ENCODE peak calls at places on chromosomes 1 and 21, in five cellular contexts. S, T, V, G and U are unnamed samples. For H3K4me1, the result is how much of the 10 kb centered on the place peaks cover.

GRCh38 chr1:207702317-207702716 is 49.5 kb upstream of the CD46 start:
- DNase-seq in S (no peak), G (no peak), V (no peak), T (no peak), U (no peak)

GRCh38 chr1:230090194-230090711 is 23.2 kb downstream of the GALNT2 start:
- DNase-seq in G (no peak), T (peak), S (no peak), V (no peak), U (no peak)

GRCh38 chr1:36350659-36351171 is 27.3 kb upstream of the EVA1B start:
- DNase-seq in S (no peak), V (no peak), G (no peak), T (no peak), U (no peak)

GRCh38 chr1:187844313-187844712 is 1015.6 kb downstream of the PLA2G4A start:
- DNase-seq in S (no peak), T (no peak), G (no peak), V (no peak), U (no peak)

GRCh38 chr1:212666116-212666775 is 33.4 kb downstream of the BATF3 start:
- DNase-seq in G (peak), V (no peak), T (no peak), S (no peak), U (no peak)

GRCh38 chr1:108830119-108831008 is 26.5 kb downstream of the AKNAD1 start:
- DNase-seq in V (peak), S (no peak), G (no peak), T (peak), U (peak)

GRCh38 chr1:88180449-88181108 is 503.5 kb upstream of the PKN2 start:
- DNase-seq in S (peak), V (peak), G (peak), T (peak), U (peak)

GRCh38 chr1:39898648-39899603 is 2.8 kb downstream of the MYCL start:
- DNase-seq in V (peak), G (peak), S (no peak), T (peak), U (peak)

GRCh38 chr1:41245659-41246058 is 3.6 kb upstream of the SCMH1 start:
- DNase-seq in G (no peak), T (no peak), S (no peak), V (no peak), U (no peak)

GRCh38 chr1:27656157-27656893 is 15.7 kb downstream of the IFI6 start:
- DNase-seq in G (peak), V (no peak), T (no peak), S (no peak), U (peak)

GRCh38 chr1:54982739-54983138 is 2.3 kb downstream of the TMEM61 start:
- DNase-seq in V (no peak), G (no peak), T (peak), S (no peak), U (no peak)

GRCh38 chr1:196678510-196678884 is 26.7 kb downstream of the CFH start:
- DNase-seq in S (no peak), G (no peak), T (no peak), V (no peak), U (no peak)

GRCh38 chr1:81549588-81550127 is 251.1 kb upstream of the ADGRL2 start:
- DNase-seq in T (peak), S (peak), G (no peak), V (no peak), U (peak)

GRCh38 chr1:216562383-216562782 is 139.1 kb upstream of the USH2A start:
- DNase-seq in G (no peak), S (no peak), T (no peak), V (no peak), U (peak)

GRCh38 chr1:23913212-23913880 is at the start of gene CNR2:
- DNase-seq in G (no peak), S (no peak), V (no peak), T (no peak), U (no peak)

GRCh38 chr1:16156848-16157495 is 1.1 kb upstream of the EPHA2 start:
- DNase-seq in S (no peak), T (peak), G (no peak), V (no peak), U (no peak)

GRCh38 chr21:23861908-23862504 is 1745.3 kb downstream of the MRPL39 start:
- DNase-seq in G (no peak), T (no peak), V (no peak), S (no peak), U (no peak)

GRCh38 chr1:44713321-44713781 is 17.6 kb downstream of the RNU5D-1 start:
- DNase-seq in T (no peak), G (no peak), V (no peak), S (no peak), U (no peak)

GRCh38 chr1:31753623-31754349 is 10.4 kb downstream of the ADGRB2 start:
- DNase-seq in T (no peak), S (no peak), V (no peak), G (no peak), U (no peak)

GRCh38 chr1:42379794-42380616 is 587 bp upstream of the RIMKLA start:
- DNase-seq in S (no peak), T (peak), G (peak), V (peak), U (peak)

GRCh38 chr21:28516996-28517592 is 475.6 kb downstream of the LTN1 start:
- DNase-seq in T (peak), S (peak), V (no peak), G (peak), U (peak)

GRCh38 chr1:182679684-182680083 is 4.7 kb downstream of the RGS8 start:
- DNase-seq in V (no peak), T (no peak), G (no peak), S (no peak), U (no peak)

GRCh38 chr1:177943999-177944672 is 25.7 kb downstream of the SEC16B start:
- DNase-seq in T (no peak), S (no peak), V (no peak), G (no peak), U (no peak)

GRCh38 chr1:228340686-228341449 is 65.8 kb downstream of the TRIM11 start:
- DNase-seq in S (no peak), G (peak), V (peak), T (no peak), U (peak)

GRCh38 chr1:245715970-245716369 is 561.2 kb downstream of the KIF26B start:
- DNase-seq in V (no peak), G (no peak), S (no peak), T (peak), U (no peak)

GRCh38 chr1:244435562-244436205 is 16.0 kb downstream of the ADSS2 start:
- DNase-seq in S (no peak), G (no peak), V (no peak), T (peak), U (no peak)

GRCh38 chr1:36513676-36514473 is 31.2 kb upstream of the CSF3R start:
- DNase-seq in V (peak), T (no peak), G (no peak), S (no peak), U (peak)

GRCh38 chr1:160346953-160347352 is 3.8 kb downstream of the NCSTN start:
- DNase-seq in V (no peak), T (no peak), S (peak), G (no peak), U (no peak)

GRCh38 chr1:41382531-41383090 is 21.4 kb downstream of the FOXO6 start:
- DNase-seq in V (no peak), S (no peak), G (no peak), T (no peak), U (peak)

GRCh38 chr1:155499953-155500621 is 62.5 kb downstream of the ASH1L start:
- DNase-seq in G (no peak), T (no peak), S (peak), V (no peak), U (peak)

GRCh38 chr1:38745476-38746410 is 113.8 kb downstream of the RRAGC start:
- DNase-seq in S (no peak), G (no peak), T (no peak), V (peak), U (no peak)

GRCh38 chr1:236854602-236854978 is 59.5 kb downstream of the MTR start:
- DNase-seq in V (no peak), G (no peak), S (no peak), T (no peak), U (no peak)

DNA sequence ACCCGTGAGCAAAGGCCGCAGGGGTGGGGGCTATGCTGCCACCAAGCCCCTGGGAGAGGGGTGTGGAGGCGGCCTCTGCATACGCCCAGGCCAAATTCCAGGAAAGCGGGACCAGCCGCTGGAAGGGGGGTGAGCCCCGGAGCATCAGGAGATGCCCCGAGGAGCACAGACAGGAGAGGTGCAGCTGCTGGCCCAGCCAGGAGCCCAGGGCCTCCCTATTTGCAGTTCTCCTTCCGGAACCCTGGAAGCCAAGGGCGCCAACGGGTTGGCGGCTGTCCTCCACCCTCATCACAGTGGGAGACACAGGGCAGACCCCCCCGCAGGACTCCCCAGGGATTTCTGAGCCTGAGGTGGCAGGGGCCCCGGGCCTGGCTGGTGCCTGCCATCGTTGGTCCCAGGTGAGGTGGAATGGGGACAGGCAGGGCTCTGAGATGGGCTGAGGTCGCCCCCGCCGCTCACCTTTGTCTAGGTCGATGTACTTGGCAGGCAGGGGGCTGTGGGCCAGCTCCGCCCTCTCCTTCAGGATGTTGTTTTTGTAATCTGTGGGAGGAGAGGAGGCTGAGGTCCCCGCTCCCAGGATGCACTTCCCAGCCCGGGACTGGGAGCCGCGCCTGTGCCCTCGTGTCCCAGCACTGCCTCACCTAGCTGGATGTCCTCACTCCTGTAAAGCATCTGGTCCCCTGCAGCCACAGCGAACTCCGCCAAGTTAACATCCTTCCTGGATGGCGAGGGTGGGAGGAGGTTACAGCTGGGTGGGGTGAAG is 4.4 kb upstream of the DVL1 start:
- DNase-seq in G (peak), T (no peak), S (no peak), V (no peak), U (peak)
- H3K4me1 ChIP-seq in G (under half), T (under half), S (under half), V (half or more), U (under half)

GRCh38 chr1:202935863-202936262 is 8.8 kb upstream of the KLHL12 start:
- DNase-seq in V (no peak), T (no peak), S (no peak), G (no peak), U (no peak)

GRCh38 chr1:202934755-202935154 is 7.7 kb upstream of the KLHL12 start:
- DNase-seq in G (no peak), S (no peak), V (no peak), T (no peak), U (no peak)

GRCh38 chr1:202941372-202941771 is 14.3 kb upstream of the KLHL12 start:
- DNase-seq in V (no peak), S (no peak), T (no peak), G (no peak), U (no peak)

GRCh38 chr1:202940561-202940960 is 13.5 kb upstream of the KLHL12 start:
- DNase-seq in T (no peak), S (no peak), V (no peak), G (no peak), U (no peak)

DNA sequence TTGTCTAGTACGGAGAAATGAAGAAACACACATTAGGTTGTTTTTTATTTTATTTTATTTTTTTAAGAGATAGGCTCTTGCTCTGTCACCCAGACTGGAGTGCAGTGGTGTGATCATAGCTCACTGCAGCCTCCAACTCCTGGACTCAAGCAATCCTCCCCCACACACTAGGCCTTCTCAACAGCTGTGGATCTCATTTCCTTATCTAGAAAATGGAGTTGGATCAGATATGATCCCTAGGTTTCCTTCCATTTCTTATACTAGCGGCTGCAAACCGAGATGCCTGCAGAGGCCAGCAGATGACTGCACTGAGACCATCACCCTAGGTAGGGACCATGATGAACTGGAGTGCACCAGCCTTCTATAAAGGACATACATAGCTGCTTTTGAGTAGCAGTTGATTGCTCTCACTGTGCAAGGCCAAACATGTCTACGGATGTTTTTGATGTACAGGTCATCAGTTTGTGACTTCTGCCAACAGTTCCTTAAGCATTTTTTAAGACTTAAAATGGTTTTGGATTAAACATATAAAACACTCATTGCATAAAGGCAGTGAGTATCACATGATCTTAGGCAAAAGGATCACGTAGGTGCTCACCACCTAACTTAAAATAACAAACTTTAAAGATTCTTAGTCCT is 11.4 kb upstream of the KLHL12 start:
- DNase-seq in G (no peak), V (peak), S (no peak), T (no peak), U (no peak)
- TF ChIP-seq CREB1 in G (no peak), V (no peak), S (no peak), T (no peak), U (no peak)

DNA sequence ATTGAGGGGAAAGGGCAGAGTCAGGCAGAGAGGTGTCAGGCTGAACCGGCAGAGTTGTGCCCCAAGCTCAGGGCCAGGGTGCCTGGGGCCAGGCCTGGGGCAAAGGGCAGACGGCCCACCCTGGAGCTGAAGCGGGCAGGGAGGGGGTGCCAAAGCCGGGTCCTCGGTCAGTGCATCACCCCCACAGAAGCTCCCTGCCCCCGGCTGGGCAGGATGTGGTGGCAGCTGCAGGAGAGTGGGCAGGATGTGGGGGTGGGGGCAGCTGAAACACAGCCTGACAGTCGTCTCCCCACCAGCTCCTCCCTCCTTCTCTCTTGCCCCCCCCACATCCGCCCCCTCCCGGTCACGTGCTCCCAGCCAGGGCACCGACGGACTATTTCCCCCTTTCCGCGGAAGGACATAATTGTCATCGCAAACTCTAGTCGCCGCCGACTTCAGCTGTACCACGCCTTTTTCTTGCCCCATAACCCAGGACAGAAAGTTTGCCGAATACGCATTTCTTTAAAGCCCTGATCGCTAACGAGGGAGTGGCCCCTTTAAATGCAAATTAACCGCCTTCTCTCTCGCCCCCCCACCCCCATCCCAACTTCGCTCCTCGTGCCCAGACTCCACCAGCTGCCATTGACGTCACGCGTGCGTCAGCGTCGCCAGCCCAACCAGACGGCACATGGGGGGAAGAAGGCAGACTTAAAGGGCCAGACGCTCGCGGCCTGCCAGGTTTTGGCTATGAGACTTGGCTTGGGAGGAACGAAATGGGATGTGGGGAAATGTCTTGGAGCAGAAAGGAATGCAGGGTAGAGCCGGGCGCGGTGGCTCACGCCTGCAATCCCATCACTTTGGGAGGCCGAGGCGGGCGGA is 4.5 kb upstream of the MEF2D start:
- DNase-seq in T (peak), V (peak), G (peak), S (peak), U (peak)
- H3K4me1 ChIP-seq in T (under half), V (half or more), G (under half), S (half or more), U (under half)

GRCh38 chr1:153509729-153510354 is 25.9 kb downstream of the S100A6 start:
- DNase-seq in V (peak), T (peak), S (no peak), G (no peak), U (peak)

GRCh38 chr1:153513666-153514065 is 22.1 kb downstream of the S100A6 start:
- DNase-seq in V (no peak), G (no peak), T (no peak), S (no peak), U (no peak)

GRCh38 chr1:153510984-153511410 is 24.8 kb downstream of the S100A6 start:
- DNase-seq in V (peak), T (peak), G (peak), S (no peak), U (peak)

GRCh38 chr1:153515504-153516394 is 20.0 kb downstream of the S100A6 start:
- DNase-seq in T (no peak), S (no peak), G (no peak), V (peak), U (no peak)

DNA sequence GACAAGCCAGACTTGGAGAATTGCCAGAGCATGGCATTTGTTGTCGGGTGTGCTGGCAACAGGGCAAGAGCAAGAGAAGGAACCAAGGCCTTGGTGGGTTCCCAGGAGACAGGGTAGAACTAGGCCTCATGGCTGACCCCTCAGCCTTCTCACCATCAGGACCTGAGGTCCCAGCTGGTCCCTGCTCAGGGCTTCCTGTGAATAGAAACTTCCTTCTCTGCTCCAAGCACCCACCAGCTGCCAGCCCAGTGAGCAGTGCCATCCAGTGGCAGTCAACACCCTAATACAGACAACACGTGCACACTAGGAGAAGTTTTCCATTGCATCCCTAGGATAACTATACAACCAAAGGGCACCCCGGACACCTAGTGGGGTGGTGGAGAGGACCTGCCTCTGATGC is 22.8 kb downstream of the S100A6 start:
- DNase-seq in S (no peak), G (no peak), V (no peak), T (no peak), U (no peak)
- TF ChIP-seq CREB1 in S (no peak), G (no peak), V (no peak), T (no peak), U (no peak)

GRCh38 chr1:179031284-179031683 is 5.6 kb downstream of the FAM20B start:
- DNase-seq in G (no peak), S (no peak), T (no peak), V (no peak), U (no peak)

GRCh38 chr1:179031855-179032513 is 6.3 kb downstream of the FAM20B start:
- DNase-seq in T (no peak), G (no peak), V (no peak), S (no peak), U (no peak)

GRCh38 chr1:179030683-179031082 is 5.0 kb downstream of the FAM20B start:
- DNase-seq in V (no peak), G (no peak), S (no peak), T (no peak), U (no peak)

GRCh38 chr1:179029293-179029692 is 3.6 kb downstream of the FAM20B start:
- DNase-seq in G (no peak), S (no peak), T (peak), V (no peak), U (peak)

GRCh38 chr1:179030130-179030529 is 4.4 kb downstream of the FAM20B start:
- DNase-seq in S (no peak), V (no peak), T (no peak), G (no peak), U (no peak)
- H3K4me1 ChIP-seq in S (under half), V (under half), T (half or more), G (under half), U (under half)

DNA sequence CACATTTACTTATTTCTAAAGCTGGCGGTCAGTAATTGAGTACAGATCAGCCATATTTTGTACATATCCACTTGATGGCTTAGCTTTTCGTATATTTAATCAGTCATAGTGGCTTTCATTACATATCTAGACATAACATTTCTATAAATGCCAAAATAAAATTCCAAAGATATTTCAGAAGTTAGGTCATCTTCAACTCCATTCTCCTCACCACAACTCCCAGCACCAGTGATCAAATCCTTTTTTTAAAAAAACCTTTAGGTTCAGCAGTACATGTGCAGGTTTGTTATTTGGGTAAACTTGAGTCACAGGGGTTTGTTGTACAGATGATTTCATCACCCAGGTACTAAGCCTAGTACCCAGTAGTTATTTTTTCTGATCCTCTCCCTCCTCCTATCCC is 53.9 kb upstream of the GNG4 start:
- DNase-seq in T (no peak), S (no peak), G (no peak), V (no peak), U (no peak)
- TF ChIP-seq CREB1 in T (no peak), S (no peak), G (no peak), V (no peak), U (no peak)

GRCh38 chr1:198601936-198602889 is 36.6 kb upstream of the PTPRC start:
- DNase-seq in G (no peak), V (no peak), S (no peak), T (no peak), U (no peak)
- H3K4me1 ChIP-seq in G (under half), V (under half), S (under half), T (under half), U (under half)